ENCODE peak calls at places on chromosomes 1 and 21, in five cellular contexts. B, A, N, X and M are unnamed samples.

GRCh38 chr1:8625981-8626898 is 191.2 kb downstream of the RERE start:
- DNase-seq in X (no peak), N (peak; percentile 95), B (peak; percentile 86), A (peak; percentile 94), M (no peak)

GRCh38 chr21:45632165-45632896 is 11.2 kb upstream of the PCBP3 start:
- DNase-seq in B (no peak), A (no peak), N (no peak), X (no peak), M (peak; percentile 49)

GRCh38 chr1:7491089-7491817 is 279.8 kb upstream of the VAMP3 start:
- DNase-seq in B (peak; percentile 38), X (no peak), N (peak; percentile 81), A (peak; percentile 8), M (no peak)

GRCh38 chr1:152926091-152926490 is 17.7 kb downstream of the IVL start:
- DNase-seq in N (peak; percentile 62), A (no peak), X (no peak), B (peak; percentile 40), M (no peak)

GRCh38 chr1:94707321-94708298 is 112.5 kb upstream of the SLC44A3 start:
- DNase-seq in X (no peak), A (no peak), N (peak; percentile 41), B (peak; percentile 89), M (no peak)

GRCh38 chr1:178275083-178275482 is 181.2 kb downstream of the RASAL2 start:
- DNase-seq in N (no peak), B (no peak), A (no peak), X (no peak), M (no peak)

GRCh38 chr21:45525910-45526306 is 16.3 kb downstream of the SLC19A1 start:
- DNase-seq in N (no peak), B (no peak), X (no peak), A (no peak), M (no peak)

GRCh38 chr1:43432171-43432860 is 21.4 kb downstream of the HYI start:
- DNase-seq in X (no peak), N (no peak), B (no peak), A (no peak), M (no peak)

GRCh38 chr1:110107867-110108469 is 4.3 kb upstream of the UBL4B start:
- DNase-seq in X (no peak), A (no peak), B (peak; percentile 4), N (no peak), M (no peak)

GRCh38 chr1:90640325-90640724 is 76.8 kb downstream of the BARHL2 start:
- DNase-seq in A (no peak), X (no peak), B (no peak), N (no peak), M (no peak)

GRCh38 chr1:29172415-29172814 is 9.3 kb downstream of the SRSF4 start:
- DNase-seq in X (no peak), A (no peak), B (no peak), N (no peak), M (no peak)

GRCh38 chr1:168932539-168932938 is 174.0 kb upstream of the ATP1B1 start:
- DNase-seq in X (no peak), B (peak; percentile 61), A (no peak), N (no peak), M (no peak)

GRCh38 chr1:24961961-24962861 is 32.1 kb upstream of the RUNX3 start:
- DNase-seq in N (no peak), X (peak; percentile 57), B (no peak), A (no peak), M (no peak)

GRCh38 chr1:13700521-13701273 is 709 bp downstream of the PRDM2 start:
- DNase-seq in B (peak; percentile 34), X (peak; percentile 62), N (peak; percentile 52), A (no peak), M (no peak)

GRCh38 chr1:54413295-54413694 is 7.1 kb upstream of the SSBP3 start:
- DNase-seq in B (peak; percentile 73), N (peak; percentile 72), X (no peak), A (no peak), M (peak; percentile 70)

GRCh38 chr1:154574715-154575114 is 7.1 kb downstream of the CHRNB2 start:
- DNase-seq in B (peak; percentile 57), X (peak; percentile 26), A (no peak), N (peak; percentile 25), M (no peak)

GRCh38 chr1:9652379-9653194 is 1.1 kb downstream of the PIK3CD start:
- DNase-seq in N (no peak), B (no peak), X (no peak), A (no peak), M (no peak)

GRCh38 chr1:9651220-9651564 is 339 bp upstream of the PIK3CD start:
- DNase-seq in N (no peak), B (no peak), X (no peak), A (no peak), M (no peak)

GRCh38 chr1:9653783-9654517 is 2.4 kb downstream of the PIK3CD start:
- DNase-seq in B (no peak), A (no peak), N (no peak), X (no peak), M (no peak)

GRCh38 chr1:9653195-9653782 is 1.8 kb downstream of the PIK3CD start:
- DNase-seq in N (no peak), A (no peak), B (no peak), X (no peak), M (no peak)

DNA sequence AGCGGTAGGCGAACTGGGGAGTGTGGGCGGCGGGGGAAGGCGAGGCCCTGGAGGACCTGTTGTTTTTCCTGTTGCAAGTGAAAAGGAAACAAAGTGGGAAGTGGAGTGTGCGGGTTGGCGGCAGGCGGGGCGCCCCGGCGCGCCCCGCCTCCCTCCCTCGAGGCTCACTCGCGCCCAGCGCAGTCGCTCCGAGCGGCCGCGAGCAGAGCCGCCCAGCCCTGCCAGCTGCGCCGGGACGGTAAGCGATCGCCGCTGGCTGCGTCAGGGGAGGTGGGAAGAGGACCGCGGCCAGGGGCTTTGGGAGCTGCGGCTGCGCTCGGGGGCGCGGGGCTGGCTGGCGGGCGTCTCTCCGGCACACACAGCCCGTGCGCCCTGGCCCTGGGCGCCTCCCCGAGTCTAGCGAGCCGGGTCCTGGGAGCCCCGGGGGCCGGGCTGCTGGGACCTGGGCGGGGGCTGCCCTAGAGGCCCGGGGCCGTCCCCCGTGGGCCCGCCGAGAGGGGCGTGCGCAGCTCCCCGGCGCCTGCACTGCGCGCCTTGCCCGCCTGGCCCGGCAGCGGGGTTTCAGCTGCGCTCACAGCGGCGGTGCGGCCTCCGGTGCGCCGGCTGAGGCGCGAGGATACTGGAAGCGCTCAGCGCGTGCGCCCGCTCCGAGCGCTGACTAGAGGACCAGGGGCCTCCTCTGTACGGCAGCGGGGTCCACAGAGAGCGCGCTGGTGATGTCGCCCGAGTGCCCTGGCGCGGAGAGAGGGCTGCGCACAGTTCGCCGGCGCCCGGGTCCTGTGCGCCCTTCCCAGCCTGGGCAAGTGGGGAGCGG is at the start of gene PIK3CD:
- DNase-seq in B (peak; percentile 22), X (peak; percentile 89), A (no peak), N (peak; percentile 35), M (no peak)
- H3K4me3 ChIP-seq in B (peak within 1 kb of the TSS; percentile 21), X (peak within 1 kb of the TSS; percentile 59), A (peak within 1 kb of the TSS; percentile 31), N (peak within 1 kb of the TSS; percentile 51), M (peak within 1 kb of the TSS; percentile 71)

GRCh38 chr1:233290609-233291008 is 4.9 kb downstream of the PCNX2 start:
- DNase-seq in X (no peak), A (no peak), B (no peak), N (no peak), M (no peak)

GRCh38 chr1:233295775-233296322 is 324 bp upstream of the PCNX2 start:
- DNase-seq in A (no peak), B (peak; percentile 49), X (no peak), N (peak; percentile 47), M (no peak)

GRCh38 chr1:233289676-233290075 is 5.8 kb downstream of the PCNX2 start:
- DNase-seq in A (no peak), X (peak; percentile 65), B (no peak), N (no peak), M (no peak)

GRCh38 chr1:233294991-233295774 is at the start of gene PCNX2:
- DNase-seq in N (peak; percentile 60), A (no peak), B (peak; percentile 64), X (peak; percentile 85), M (no peak)

DNA sequence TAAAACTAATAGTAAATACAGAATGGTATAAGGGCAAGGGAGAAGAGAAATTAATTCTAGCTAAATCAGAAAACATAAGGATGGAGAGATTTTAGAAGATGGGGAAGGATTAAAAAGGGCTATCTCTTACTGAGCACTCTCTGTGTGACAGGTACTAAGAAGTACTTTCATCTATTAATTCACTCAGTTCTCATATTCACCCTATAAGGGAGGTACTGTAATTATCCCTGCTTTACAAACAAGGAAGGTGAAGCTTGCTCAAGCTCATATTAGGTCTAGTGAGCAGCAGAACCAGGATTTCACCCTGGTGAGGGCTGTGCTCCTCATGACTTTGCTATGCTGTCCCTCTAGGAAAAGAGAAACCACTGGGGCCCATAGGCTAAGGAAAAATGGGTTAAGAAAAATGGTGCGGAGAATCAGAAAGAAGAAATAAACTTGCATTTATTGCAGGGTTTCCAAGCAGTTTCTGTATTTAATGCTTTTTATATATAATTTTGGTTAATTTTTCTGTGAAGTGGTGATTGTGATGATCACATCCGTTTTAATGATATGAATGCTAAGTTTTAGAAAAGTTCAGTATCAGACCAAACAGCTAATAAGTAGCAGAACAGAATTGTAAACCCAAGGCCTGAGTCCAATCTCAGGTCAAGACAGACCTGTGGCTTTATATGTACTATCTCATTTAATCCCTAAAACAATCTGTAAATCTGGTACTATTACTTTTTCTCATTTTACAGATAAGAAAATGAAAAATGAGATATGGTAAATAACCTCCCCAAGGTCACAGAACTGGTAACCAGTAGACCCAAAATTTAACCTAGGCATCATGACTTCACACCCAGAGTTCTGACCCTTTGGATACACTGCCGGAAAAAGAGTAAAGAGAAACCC is 1.7 kb downstream of the PCNX2 start:
- DNase-seq in N (peak; percentile 11), B (no peak), X (no peak), A (no peak), M (no peak)
- H3K4me3 ChIP-seq in N (no peak overlapping the region), B (no peak overlapping the region), X (no peak overlapping the region), A (no peak overlapping the region), M (no peak overlapping the region)

GRCh38 chr1:193606035-193606434 is 419.6 kb upstream of the B3GALT2 start:
- DNase-seq in A (no peak), B (no peak), X (no peak), N (no peak), M (no peak)
- H3K4me3 ChIP-seq in A (no peak overlapping the region), B (no peak overlapping the region), X (no peak overlapping the region), N (no peak overlapping the region), M (no peak overlapping the region)

GRCh38 chr1:203354246-203354645 is 3.3 kb upstream of the FMOD start:
- DNase-seq in B (peak; percentile 71), N (peak; percentile 57), A (no peak), X (no peak), M (no peak)

GRCh38 chr1:203349166-203349565 is 1.8 kb downstream of the FMOD start:
- DNase-seq in A (no peak), N (no peak), B (no peak), X (no peak), M (no peak)

GRCh38 chr1:203353486-203353885 is 2.6 kb upstream of the FMOD start:
- DNase-seq in A (no peak), X (no peak), B (no peak), N (no peak), M (no peak)

GRCh38 chr1:203349757-203350522 is 982 bp downstream of the FMOD start:
- DNase-seq in A (no peak), N (no peak), X (no peak), B (no peak), M (no peak)

DNA sequence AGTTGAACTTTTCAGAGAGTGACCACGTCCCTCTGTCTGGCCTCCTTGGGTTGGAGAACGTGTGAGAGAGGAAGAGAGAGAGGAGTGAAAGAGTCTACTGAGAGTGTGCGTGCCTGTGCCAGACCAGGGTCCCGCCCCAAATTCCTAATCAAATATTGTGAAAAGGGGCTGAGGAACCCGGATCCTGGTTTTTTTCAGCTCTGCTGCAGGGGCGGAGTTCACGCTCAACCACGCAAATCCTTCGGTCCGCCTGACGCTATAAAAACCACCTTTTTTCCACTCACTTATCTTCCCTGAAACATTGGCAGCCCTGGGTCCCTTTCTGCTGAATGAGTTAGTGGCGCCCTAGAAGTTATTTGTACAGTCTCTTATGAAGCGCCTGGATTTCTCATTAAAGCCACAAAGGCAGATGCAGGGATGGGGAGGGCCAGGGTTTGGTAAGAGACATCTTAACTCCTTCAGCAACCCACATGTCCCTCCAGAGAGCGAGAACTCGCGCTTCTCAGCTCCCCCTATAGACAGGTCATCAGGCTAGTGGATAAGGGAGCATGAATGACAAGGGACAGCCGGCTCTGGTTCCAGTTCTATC is at the start of gene FMOD:
- DNase-seq in B (peak; percentile 48), N (peak; percentile 63), A (no peak), X (peak; percentile 40), M (peak; percentile 92)
- H3K4me3 ChIP-seq in B (no peak within 1 kb of the TSS), N (peak within 1 kb of the TSS; percentile 34), A (no peak within 1 kb of the TSS), X (no peak within 1 kb of the TSS), M (peak within 1 kb of the TSS; percentile 72)